ENCODE peak calls at places on chromosomes 7 and 10, in eight cellular contexts. J, T, V, B, M, F, R and Z are unnamed samples.

GRCh38 chr7:154371424-154371823 is 319.2 kb downstream of the DPP6 start:
- DNase-seq in J (no peak), T (no peak), V (no peak), B (no peak), M (no peak), F (no peak), R (no peak), Z (no peak)

GRCh38 chr10:34163075-34163905 is 651.8 kb downstream of the PARD3 start:
- DNase-seq in J (no peak), T (peak; percentile 27), V (no peak), B (no peak), M (no peak), F (no peak), R (no peak), Z (no peak)

GRCh38 chr10:43264987-43265798 is 1.7 kb downstream of the RASGEF1A start:
- DNase-seq in J (no peak), T (no peak), V (no peak), B (no peak), M (no peak), F (no peak), R (no peak), Z (no peak)

GRCh38 chr10:31602541-31603244 is 283.7 kb downstream of the ZEB1 start:
- DNase-seq in J (peak; percentile 68), T (peak; percentile 66), V (peak; percentile 78), B (peak; percentile 70), M (peak; percentile 83), F (no peak), R (peak; percentile 53), Z (peak; percentile 25)

GRCh38 chr7:97471491-97471890 is 260.4 kb upstream of the TAC1 start:
- DNase-seq in J (no peak), T (no peak), V (no peak), B (no peak), M (no peak), F (no peak), R (no peak), Z (no peak)

GRCh38 chr7:137006293-137006692 is 137.8 kb downstream of the CHRM2 start:
- DNase-seq in J (no peak), T (no peak), V (no peak), B (no peak), M (no peak), F (no peak), R (no peak), Z (no peak)

GRCh38 chr7:549103-549890 is 29.7 kb upstream of the PDGFA start:
- DNase-seq in J (no peak), T (no peak), V (no peak), B (peak; percentile 59), M (no peak), F (no peak), R (no peak), Z (no peak)

GRCh38 chr7:101535333-101535732 is 93.8 kb downstream of the MYL10 start:
- DNase-seq in J (no peak), T (peak; percentile 5), V (no peak), B (no peak), M (no peak), F (no peak), R (no peak), Z (no peak)

GRCh38 chr10:46016811-46017210 is 13.6 kb downstream of the NCOA4 start:
- DNase-seq in J (no peak), T (no peak), V (no peak), B (no peak), M (no peak), F (no peak), R (no peak), Z (no peak)

GRCh38 chr10:636769-637168 is 52.7 kb downstream of the DIP2C start:
- DNase-seq in J (no peak), T (no peak), V (no peak), B (no peak), M (no peak), F (no peak), R (no peak), Z (no peak)

GRCh38 chr10:83122336-83122735 is 1017.0 kb upstream of the GHITM start:
- DNase-seq in J (no peak), T (peak; percentile 17), V (no peak), B (no peak), M (no peak), F (no peak), R (no peak), Z (no peak)

GRCh38 chr10:59387951-59388431 is 25.6 kb upstream of the FAM13C start:
- DNase-seq in J (no peak), T (peak; percentile 99), V (no peak), B (no peak), M (peak; percentile 79), F (no peak), R (peak; percentile 80), Z (no peak)

GRCh38 chr10:67612577-67613537 is 83.1 kb downstream of the CTNNA3 start:
- DNase-seq in J (no peak), T (peak; percentile 89), V (no peak), B (no peak), M (no peak), F (no peak), R (no peak), Z (peak; percentile 60)

GRCh38 chr7:152902054-152902453 is 142.5 kb downstream of the ACTR3B start:
- DNase-seq in J (no peak), T (no peak), V (no peak), B (no peak), M (no peak), F (no peak), R (no peak), Z (no peak)

GRCh38 chr10:25061711-25062455 is 45.5 kb downstream of the THNSL1 start:
- DNase-seq in J (no peak), T (peak; percentile 76), V (no peak), B (peak; percentile 51), M (no peak), F (no peak), R (no peak), Z (no peak)

GRCh38 chr10:131843881-131844284 is 56.9 kb upstream of the PPP2R2D start:
- DNase-seq in J (peak; percentile 18), T (no peak), V (no peak), B (no peak), M (no peak), F (no peak), R (no peak), Z (no peak)

GRCh38 chr10:112307631-112308502 is 24.7 kb downstream of the TECTB start:
- DNase-seq in J (peak; percentile 83), T (peak; percentile 1), V (peak; percentile 89), B (peak; percentile 72), M (peak; percentile 73), F (peak; percentile 35), R (peak; percentile 44), Z (peak; percentile 53)

GRCh38 chr10:31759124-31759798 is 169.4 kb downstream of the ARHGAP12 start:
- DNase-seq in J (peak; percentile 77), T (peak; percentile 36), V (peak; percentile 82), B (peak; percentile 82), M (peak; percentile 74), F (no peak), R (peak; percentile 54), Z (no peak)

GRCh38 chr10:117762819-117763172 is 220.2 kb downstream of the EMX2 start:
- DNase-seq in J (no peak), T (no peak), V (no peak), B (no peak), M (no peak), F (no peak), R (no peak), Z (no peak)

GRCh38 chr7:134174797-134175261 is 47.7 kb downstream of the LRGUK start:
- DNase-seq in J (no peak), T (peak; percentile 75), V (no peak), B (peak; percentile 71), M (no peak), F (no peak), R (no peak), Z (no peak)

GRCh38 chr7:101823596-101823995 is 6.2 kb downstream of the CUX1 start:
- DNase-seq in J (no peak), T (no peak), V (no peak), B (no peak), M (no peak), F (no peak), R (no peak), Z (no peak)

GRCh38 chr10:84352251-84352842 is 24.0 kb downstream of the CCSER2 start:
- DNase-seq in J (peak; percentile 81), T (peak; percentile 41), V (peak; percentile 91), B (peak; percentile 57), M (peak; percentile 68), F (peak; percentile 51), R (peak; percentile 31), Z (peak; percentile 70)

GRCh38 chr10:33428706-33429105 is 94.2 kb upstream of the NRP1 start:
- DNase-seq in J (no peak), T (no peak), V (no peak), B (no peak), M (no peak), F (no peak), R (no peak), Z (no peak)

DNA sequence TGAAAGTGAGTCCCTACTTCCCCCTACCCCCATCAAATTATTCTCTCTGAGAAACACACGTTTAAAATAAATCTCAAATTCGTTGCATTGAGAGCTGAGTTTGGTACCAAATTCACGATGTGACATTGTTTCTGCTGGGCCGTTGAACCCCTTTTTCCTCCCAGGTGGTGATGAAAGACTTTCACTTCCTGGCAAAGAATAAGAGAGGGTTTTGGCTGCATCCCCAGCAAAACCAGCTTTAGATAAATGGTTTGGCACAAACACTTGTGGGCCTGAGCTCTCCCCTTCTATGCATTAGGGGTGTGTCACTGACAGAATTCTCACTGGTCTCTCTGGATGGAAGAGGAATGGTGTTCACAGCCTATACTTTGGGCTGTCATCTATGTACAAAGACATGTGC is 8.8 kb upstream of the DNTT start:
- DNase-seq in J (no peak), T (no peak), V (no peak), B (no peak), M (no peak), F (peak; percentile 76), R (no peak), Z (peak; percentile 70)
- H3K4me2 ChIP-seq in J (no peak overlapping the region), T (no peak overlapping the region), V (no peak overlapping the region), B (no peak overlapping the region), M (no peak overlapping the region), F (peak overlapping the region; percentile 63), R (no peak overlapping the region), Z (peak overlapping the region; percentile 48)

GRCh38 chr10:15365690-15366089 is 5.4 kb downstream of the FAM171A1 start:
- DNase-seq in J (no peak), T (no peak), V (peak; percentile 33), B (no peak), M (no peak), F (no peak), R (no peak), Z (no peak)
- H3K27ac ChIP-seq in J (no peak overlapping the region), T (no peak overlapping the region), V (no peak overlapping the region), B (no peak overlapping the region), M (no peak overlapping the region), F (no peak overlapping the region), R (no peak overlapping the region), Z (no peak overlapping the region)

GRCh38 chr10:89092981-89093380 is 102.4 kb downstream of the FAS start:
- DNase-seq in J (no peak), T (no peak), V (no peak), B (no peak), M (no peak), F (no peak), R (no peak), Z (no peak)
- H3K4me2 ChIP-seq in J (no peak overlapping the region), T (no peak overlapping the region), V (no peak overlapping the region), B (no peak overlapping the region), M (no peak overlapping the region), F (no peak overlapping the region), R (no peak overlapping the region), Z (no peak overlapping the region)

DNA sequence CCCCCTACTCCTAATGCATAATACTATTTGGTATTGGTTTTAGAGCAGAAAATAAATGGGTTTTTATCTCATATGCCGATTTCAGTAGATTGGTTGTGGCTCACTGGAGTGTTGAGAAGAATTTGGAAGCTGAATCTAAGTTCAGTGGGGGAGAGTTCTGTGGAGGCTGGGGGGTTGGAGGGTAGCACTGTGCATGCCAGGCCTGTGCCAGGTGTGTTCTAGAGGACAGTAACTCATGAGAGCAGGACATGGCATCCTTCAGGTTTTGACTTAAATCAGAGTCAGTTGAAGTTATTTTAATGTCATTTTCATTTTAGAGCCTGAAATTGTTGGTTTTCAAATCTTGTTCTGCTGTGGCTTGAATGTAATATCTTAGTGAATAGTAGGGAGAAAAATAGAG is 79.5 kb downstream of the EEPD1 start:
- DNase-seq in J (no peak), T (no peak), V (no peak), B (no peak), M (no peak), F (no peak), R (no peak), Z (no peak)
- H3K27ac ChIP-seq in J (no peak overlapping the region), T (no peak overlapping the region), V (no peak overlapping the region), B (peak overlapping the region; percentile 26), M (no peak overlapping the region), F (no peak overlapping the region), R (no peak overlapping the region), Z (no peak overlapping the region)